ENCODE peak calls at places on chromosomes 12 and 14, in six cellular contexts. A is fibroblast of lung, F is Peyer's patch, U is Panc1, P is lung, B is esophagus squamous epithelium. O is an unnamed sample.

GRCh38 chr12:88691811-88692210 is 111.5 kb upstream of the KITLG start:
- DNase-seq in A (no peak), F (no peak), U (no peak), P (no peak), B (no peak), O (no peak)

GRCh38 chr12:102197789-102198188 is at the start of gene PMCH:
- DNase-seq in A (peak; percentile 74), F (no peak), U (no peak), P (no peak), B (no peak), O (no peak)

GRCh38 chr12:54521291-54522062 is 23.9 kb downstream of the NCKAP1L start:
- DNase-seq in A (no peak), F (no peak), U (no peak), P (no peak), B (no peak), O (no peak)

GRCh38 chr12:3364661-3365264 is 126.2 kb upstream of the PRMT8 start:
- DNase-seq in A (no peak), F (no peak), U (no peak), P (no peak), B (no peak), O (no peak)

GRCh38 chr12:26233620-26234019 is 38.2 kb downstream of the SSPN start:
- DNase-seq in A (peak; percentile 70), F (no peak), U (no peak), P (no peak), B (no peak), O (no peak)

GRCh38 chr14:63524537-63525155 is 18.5 kb downstream of the PPP2R5E start:
- DNase-seq in A (no peak), F (peak; percentile 73), U (no peak), P (no peak), B (no peak), O (no peak)

GRCh38 chr12:13135336-13136178 is 32.1 kb upstream of the GSG1 start:
- DNase-seq in A (peak; percentile 88), F (no peak), U (no peak), P (peak; percentile 93), B (no peak), O (peak; percentile 89)

GRCh38 chr12:110468212-110469048 is at the start of the genes FAM216A and GPN3:
- DNase-seq in A (peak; percentile 97), F (peak; percentile 98), U (peak; percentile 93), P (peak; percentile 97), B (peak; percentile 71), O (peak; percentile 97)

GRCh38 chr14:54652188-54652889 is 85.4 kb downstream of the SAMD4A start:
- DNase-seq in A (peak; percentile 100), F (peak; percentile 76), U (peak; percentile 78), P (peak; percentile 81), B (peak; percentile 2), O (peak; percentile 98)

GRCh38 chr12:108214486-108214885 is 85.4 kb downstream of the WSCD2 start:
- DNase-seq in A (peak; percentile 2), F (no peak), U (no peak), P (no peak), B (no peak), O (peak; percentile 16)

GRCh38 chr12:12685305-12685704 is 10.7 kb downstream of the GPR19 start:
- DNase-seq in A (no peak), F (no peak), U (no peak), P (no peak), B (no peak), O (no peak)

GRCh38 chr12:23944067-23944466 is 5.4 kb downstream of the SOX5 start:
- DNase-seq in A (no peak), F (no peak), U (no peak), P (no peak), B (no peak), O (no peak)

GRCh38 chr12:113135178-113136127 is at the start of gene RASAL1:
- DNase-seq in A (no peak), F (peak; percentile 79), U (no peak), P (no peak), B (no peak), O (no peak)

GRCh38 chr12:113134521-113134951 is 1.0 kb downstream of the RASAL1 start:
- DNase-seq in A (no peak), F (no peak), U (no peak), P (no peak), B (no peak), O (no peak)

GRCh38 chr12:113137861-113138783 is 2.6 kb upstream of the RASAL1 start:
- DNase-seq in A (no peak), F (no peak), U (no peak), P (no peak), B (no peak), O (no peak)

GRCh38 chr12:113136990-113137511 is 1.5 kb upstream of the RASAL1 start:
- DNase-seq in A (no peak), F (peak; percentile 65), U (no peak), P (no peak), B (no peak), O (no peak)

DNA sequence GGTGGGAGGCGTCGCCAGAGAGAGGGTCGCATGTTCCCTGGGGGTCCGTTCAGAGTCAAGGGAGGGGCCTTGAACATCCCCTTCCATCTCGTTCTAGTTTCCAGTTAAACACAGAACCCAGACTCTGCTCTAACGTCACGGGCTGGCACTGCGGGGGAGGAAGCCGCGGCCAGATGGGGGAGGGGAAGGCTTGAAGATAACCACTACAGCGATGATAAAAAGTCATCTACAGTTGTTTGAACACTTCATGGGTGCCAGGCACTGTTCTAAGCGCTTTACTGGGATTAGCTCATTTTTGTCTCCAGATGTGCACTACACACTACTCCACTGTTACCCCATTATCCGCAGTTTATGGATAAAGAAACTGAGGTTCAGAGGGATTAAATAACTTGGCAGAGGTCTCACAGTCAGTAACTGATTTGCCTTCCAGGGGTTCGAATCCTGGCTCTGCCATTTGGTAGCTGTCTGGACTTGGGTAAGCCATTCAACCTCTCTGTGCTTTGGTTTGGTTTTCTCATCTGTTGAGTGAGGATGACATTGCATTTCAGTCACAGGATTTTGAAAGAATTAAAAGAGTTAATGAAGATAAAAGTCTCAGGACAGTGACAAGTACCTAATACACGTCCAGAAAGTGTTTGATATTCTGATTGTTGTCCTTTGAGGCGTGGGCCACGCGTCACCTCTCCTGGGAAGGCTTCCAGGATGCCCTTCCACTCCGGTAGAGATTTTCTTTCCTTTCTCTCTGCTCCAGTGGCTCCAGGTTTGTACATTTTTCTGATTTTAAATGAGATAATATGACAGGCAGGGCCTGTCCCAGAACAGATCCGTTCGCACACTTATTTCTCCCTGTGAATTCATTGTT is 798 bp upstream of the RASAL1 start:
- DNase-seq in A (no peak), F (peak; percentile 66), U (no peak), P (no peak), B (no peak), O (no peak)
- H3K4me3 ChIP-seq in A (no peak overlapping the region), F (peak overlapping the region; percentile 40), U (peak overlapping the region; percentile 26), P (no peak overlapping the region), B (peak overlapping the region; percentile 51), O (no peak overlapping the region)

GRCh38 chr14:51356381-51356780 is 116.3 kb downstream of the TMX1 start:
- DNase-seq in A (no peak), F (no peak), U (no peak), P (no peak), B (no peak), O (no peak)
- H3K27ac ChIP-seq in A (no peak overlapping the region), F (no peak overlapping the region), U (no peak overlapping the region), P (no peak overlapping the region), B (peak overlapping the region; percentile 47), O (no peak overlapping the region)

DNA sequence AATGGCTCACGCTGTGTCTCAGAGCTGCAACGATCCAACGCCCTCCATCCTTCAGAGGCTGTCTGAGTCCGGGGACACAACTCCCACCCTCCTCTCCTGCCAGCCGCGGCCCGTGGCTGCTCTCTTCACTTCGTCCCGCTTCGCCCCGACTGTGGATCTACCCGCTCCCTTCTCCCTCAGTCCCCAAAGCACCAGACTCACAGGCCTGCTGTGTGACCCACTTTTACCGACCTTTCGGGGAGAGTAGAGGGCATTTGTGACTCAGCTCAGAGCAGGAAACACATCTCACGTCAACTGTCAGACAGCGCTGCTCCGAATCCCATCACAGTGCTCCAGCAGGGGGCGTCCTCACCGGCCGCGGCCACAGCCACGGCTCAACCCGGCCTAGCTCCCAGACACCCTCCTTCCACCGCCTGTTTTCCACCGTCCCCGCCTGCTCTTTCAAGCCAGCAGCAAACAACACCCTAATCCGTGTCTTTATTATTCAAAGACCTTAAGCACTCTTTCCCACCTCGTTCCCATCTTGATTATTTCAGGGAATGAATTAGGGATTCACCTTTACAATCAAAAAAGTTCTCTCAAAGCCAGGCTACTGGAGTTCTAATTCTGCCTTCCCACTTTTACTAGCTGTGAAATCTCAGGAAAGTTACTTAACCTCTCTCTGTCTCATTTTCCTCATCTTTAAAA is 5.0 kb upstream of the AQP2 start:
- DNase-seq in A (peak; percentile 65), F (peak; percentile 90), U (peak; percentile 61), P (peak; percentile 84), B (no peak), O (peak; percentile 81)
- H3K4me3 ChIP-seq in A (no peak overlapping the region), F (peak overlapping the region; percentile 30), U (peak overlapping the region; percentile 53), P (no peak overlapping the region), B (no peak overlapping the region), O (peak overlapping the region; percentile 39)

DNA sequence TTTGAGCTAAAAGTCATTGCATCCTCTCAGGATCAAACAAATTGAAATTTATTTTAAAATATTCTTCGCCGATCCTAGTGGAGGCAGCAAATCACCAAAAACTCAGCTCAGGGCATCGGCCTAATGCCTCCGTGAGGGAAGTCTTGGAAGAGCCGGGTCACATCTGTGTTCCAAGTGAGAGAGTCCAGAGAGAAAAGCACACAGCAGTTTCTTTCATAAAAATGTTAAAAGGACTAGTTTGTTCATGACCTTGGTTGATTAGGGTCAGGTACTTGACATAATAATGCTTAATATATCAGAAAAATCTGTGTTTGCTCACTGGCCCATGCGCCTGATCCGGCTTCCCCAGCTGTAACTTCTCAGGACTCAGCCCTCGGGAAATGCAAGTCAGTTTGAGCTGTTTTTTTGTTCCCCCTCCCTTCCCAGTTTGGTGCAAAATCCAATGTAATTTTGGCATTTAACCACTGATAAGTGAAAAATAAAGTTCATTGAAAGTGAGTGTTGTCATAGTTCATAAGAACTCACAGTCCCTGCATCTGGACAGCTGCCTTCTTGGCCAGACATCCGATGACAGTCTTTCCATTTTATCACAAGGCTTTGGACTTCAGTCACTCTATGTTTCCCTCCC is 161.7 kb downstream of the CAND1 start:
- DNase-seq in A (no peak), F (peak; percentile 58), U (no peak), P (peak; percentile 41), B (no peak), O (no peak)
- H3K27ac ChIP-seq in A (no peak overlapping the region), F (peak overlapping the region; percentile 50), U (no peak overlapping the region), P (peak overlapping the region; percentile 49), B (peak overlapping the region; percentile 48), O (no peak overlapping the region)

GRCh38 chr14:95155044-95155443 is 2.3 kb downstream of the DICER1 start:
- DNase-seq in A (no peak), F (no peak), U (no peak), P (no peak), B (no peak), O (no peak)
- H3K4me3 ChIP-seq in A (no peak overlapping the region), F (no peak overlapping the region), U (peak overlapping the region; percentile 4), P (no peak overlapping the region), B (no peak overlapping the region), O (no peak overlapping the region)

GRCh38 chr12:49368240-49368600 is 958 bp downstream of the SPATS2 start:
- DNase-seq in A (no peak), F (no peak), U (no peak), P (no peak), B (no peak), O (no peak)
- H3K27ac ChIP-seq in A (peak overlapping the region; percentile 82), F (peak overlapping the region; percentile 93), U (peak overlapping the region; percentile 87), P (peak overlapping the region; percentile 56), B (peak overlapping the region; percentile 95), O (peak overlapping the region; percentile 94)

DNA sequence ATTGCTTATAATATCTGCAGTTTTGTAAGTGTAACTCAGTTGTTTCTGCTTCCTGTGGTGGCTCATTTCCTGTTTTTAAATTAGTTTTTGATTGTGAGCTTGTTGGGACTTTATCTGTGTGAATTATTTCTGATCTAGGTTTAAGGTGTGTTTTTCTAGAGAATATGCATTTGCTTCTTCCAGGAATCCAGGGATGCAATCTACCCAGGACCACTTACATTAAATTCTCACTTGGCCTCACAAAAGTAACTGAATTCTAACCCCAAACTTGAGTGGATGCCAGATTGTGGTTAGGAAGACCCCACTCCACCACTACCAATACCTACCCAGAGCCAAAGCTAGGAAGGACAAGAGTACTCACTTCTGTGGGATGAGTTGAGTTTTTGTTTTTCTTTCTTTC is 11.9 kb downstream of the STYX start:
- DNase-seq in A (no peak), F (no peak), U (no peak), P (no peak), B (no peak), O (no peak)
- H3K4me3 ChIP-seq in A (no peak overlapping the region), F (no peak overlapping the region), U (no peak overlapping the region), P (no peak overlapping the region), B (no peak overlapping the region), O (no peak overlapping the region)

O was measured in brain microvascular endothelial cell.